ENCODE peak calls at places on chromosomes 2 and 18, in seven cellular contexts. P, G, M, B, C, N and Y are unnamed samples.

GRCh38 chr2:222193328-222194008 is 105.3 kb downstream of the PAX3 start:
- DNase-seq in P (no peak), M (no peak), G (peak; percentile 46), C (no peak), B (no peak), N (no peak), Y (no peak)

GRCh38 chr2:85999131-85999831 is 106.4 kb downstream of the POLR1A start:
- DNase-seq in N (peak; percentile 9), C (no peak), B (peak; percentile 56), G (peak; percentile 51), P (peak; percentile 24), M (peak; percentile 20), Y (peak; percentile 16)

GRCh38 chr2:156125018-156125417 is 207.5 kb downstream of the NR4A2 start:
- DNase-seq in B (no peak), G (peak; percentile 13), M (peak; percentile 41), C (no peak), P (no peak), N (no peak), Y (no peak)

GRCh38 chr2:223601932-223602676 is at the start of gene SCG2:
- DNase-seq in N (no peak), G (peak; percentile 78), C (peak; percentile 84), B (peak; percentile 49), M (peak; percentile 78), P (peak; percentile 14), Y (peak; percentile 12)

GRCh38 chr2:101956465-101957030 is 35.2 kb upstream of the IL1R2 start:
- DNase-seq in C (no peak), P (no peak), N (no peak), G (no peak), M (no peak), B (no peak), Y (no peak)

GRCh38 chr2:105299290-105299689 is 30.2 kb downstream of the TGFBRAP1 start:
- DNase-seq in N (no peak), P (no peak), C (no peak), B (no peak), M (peak; percentile 57), G (peak; percentile 62), Y (no peak)

GRCh38 chr18:23406271-23406787 is 46.8 kb upstream of the RIOK3 start:
- DNase-seq in G (no peak), N (no peak), C (no peak), P (no peak), M (no peak), B (no peak), Y (no peak)

GRCh38 chr2:37849908-37850307 is 75.2 kb upstream of the RMDN2 start:
- DNase-seq in B (no peak), N (no peak), M (no peak), P (no peak), C (no peak), G (no peak), Y (no peak)